ENCODE peak calls at places on chromosomes 16 and 17, in nine cellular contexts. U is CD8-positive, alpha-beta T cell; F is IMR-90; Z is esophagus squamous epithelium; Y is osteoblast; K is AG04450; A is tibial nerve; N is CD4-positive, alpha-beta T cell; B is HCT116. I is an unnamed sample.

GRCh38 chr16:58848662-58849002 is 114.5 kb upstream of the GOT2 start:
- DNase-seq in U (no peak), F (no peak), Z (no peak), Y (no peak), K (no peak), A (no peak), N (no peak), B (no peak), I (no peak)

GRCh38 chr17:78589885-78590284 is 12.7 kb upstream of the DNAH17 start:
- DNase-seq in U (no peak), F (no peak), Z (no peak), Y (peak; percentile 4), K (no peak), A (no peak), N (no peak), B (no peak), I (no peak)

GRCh38 chr17:39487946-39488345 is 26.7 kb downstream of the CDK12 start:
- DNase-seq in U (no peak), F (peak; percentile 25), Z (no peak), Y (no peak), K (no peak), A (no peak), N (no peak), B (no peak), I (no peak)

GRCh38 chr16:85393674-85394510 is 219.2 kb upstream of the GSE1 start:
- DNase-seq in U (peak; percentile 45), F (peak; percentile 40), Z (no peak), Y (peak; percentile 92), K (no peak), A (peak; percentile 31), N (peak; percentile 42), B (no peak), I (no peak)

GRCh38 chr17:29526322-29526721 is 40.5 kb downstream of the ABHD15 start:
- DNase-seq in U (no peak), F (no peak), Z (no peak), Y (no peak), K (no peak), A (no peak), N (no peak), B (no peak), I (no peak)

GRCh38 chr16:86158688-86159360 is 259.9 kb downstream of the IRF8 start:
- DNase-seq in U (no peak), F (peak; percentile 36), Z (no peak), Y (no peak), K (no peak), A (no peak), N (no peak), B (peak; percentile 64), I (no peak)

GRCh38 chr17:50051082-50051576 is 4.8 kb upstream of the ITGA3 start:
- DNase-seq in U (no peak), F (peak; percentile 88), Z (no peak), Y (peak; percentile 95), K (no peak), A (no peak), N (no peak), B (peak; percentile 96), I (no peak)

GRCh38 chr17:44970136-44970737 is 2.1 kb upstream of the C1QL1 start:
- DNase-seq in U (no peak), F (no peak), Z (no peak), Y (peak; percentile 96), K (no peak), A (no peak), N (no peak), B (no peak), I (no peak)

GRCh38 chr16:68744744-68745280 is 7.7 kb downstream of the CDH1 start:
- DNase-seq in U (no peak), F (peak; percentile 5), Z (no peak), Y (peak; percentile 70), K (no peak), A (no peak), N (no peak), B (peak; percentile 88), I (no peak)

GRCh38 chr16:66457888-66458287 is 30.8 kb downstream of the BEAN1 start:
- DNase-seq in U (no peak), F (peak; percentile 5), Z (no peak), Y (peak; percentile 29), K (no peak), A (no peak), N (no peak), B (no peak), I (no peak)

GRCh38 chr17:77501751-77502625 is 361.2 kb downstream of the SEC14L1 start:
- DNase-seq in U (no peak), F (no peak), Z (no peak), Y (peak; percentile 64), K (no peak), A (no peak), N (no peak), B (no peak), I (no peak)

GRCh38 chr17:57886020-57886419 is 36.2 kb upstream of the MRPS23 start:
- DNase-seq in U (no peak), F (no peak), Z (no peak), Y (no peak), K (no peak), A (no peak), N (no peak), B (no peak), I (no peak)

GRCh38 chr17:27091043-27091497 is 202.8 kb upstream of the WSB1 start:
- DNase-seq in U (no peak), F (no peak), Z (no peak), Y (no peak), K (no peak), A (no peak), N (no peak), B (no peak), I (no peak)

DNA sequence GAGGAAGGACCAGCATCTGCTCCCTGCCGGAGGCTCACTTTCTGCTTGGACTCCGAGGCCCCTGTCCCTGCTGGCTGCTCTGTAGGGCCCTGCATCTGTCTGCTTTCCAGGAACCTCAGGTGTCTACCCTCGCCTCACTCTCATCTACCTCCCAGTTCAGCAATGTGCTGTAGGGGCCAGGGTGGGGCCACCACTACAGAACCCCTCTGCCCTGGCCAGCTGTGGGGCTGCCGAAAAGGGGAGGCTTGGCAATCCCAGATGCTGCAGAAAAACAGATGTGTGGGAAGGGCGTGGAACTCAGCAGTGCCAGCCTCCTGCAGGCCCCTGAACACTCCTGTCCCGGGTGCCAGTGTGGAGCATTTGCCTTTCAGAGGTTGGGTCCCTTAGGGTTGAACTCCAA is 80.1 kb upstream of the ZNF469 start:
- DNase-seq in U (no peak), F (no peak), Z (no peak), Y (peak; percentile 30), K (no peak), A (no peak), N (no peak), B (no peak), I (no peak)
- H3K27ac ChIP-seq in U (no peak overlapping the region), F (peak overlapping the region; percentile 95), Z (no peak overlapping the region), Y (no peak overlapping the region), K (peak overlapping the region; percentile 99), A (no peak overlapping the region), N (no peak overlapping the region), B (no peak overlapping the region), I (peak overlapping the region; percentile 68)

DNA sequence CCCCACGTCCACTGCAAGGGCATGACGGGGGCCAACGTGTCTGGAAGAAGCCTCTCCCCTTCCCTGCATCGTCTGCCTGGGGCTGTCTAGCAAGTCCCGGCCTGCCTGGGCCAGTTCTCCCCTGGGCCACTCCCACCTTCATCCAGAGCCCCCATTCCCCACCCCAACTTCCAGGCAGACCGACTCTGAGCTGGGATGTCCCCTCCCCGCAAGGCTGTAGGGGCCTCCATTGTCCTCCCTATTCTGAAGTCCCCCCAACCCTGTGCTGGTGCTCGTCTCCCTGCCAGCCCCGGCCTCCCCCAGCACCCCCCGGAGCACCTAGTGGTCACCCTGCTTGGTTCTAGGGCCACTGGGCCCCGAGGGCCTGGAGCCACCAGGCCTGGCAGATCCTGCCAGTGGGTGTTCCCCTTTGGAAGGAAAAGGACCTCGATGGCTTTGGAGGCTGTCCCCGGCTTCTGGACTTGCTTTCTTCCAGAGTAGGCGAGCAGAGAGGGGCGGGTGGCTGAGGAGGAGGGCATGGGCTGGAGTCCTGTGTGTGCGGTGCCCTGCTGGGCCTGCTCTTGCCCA is 4.8 kb downstream of the GLIS2 start:
- DNase-seq in U (no peak), F (no peak), Z (no peak), Y (peak; percentile 91), K (no peak), A (no peak), N (no peak), B (no peak), I (no peak)
- H3K27ac ChIP-seq in U (no peak overlapping the region), F (no peak overlapping the region), Z (peak overlapping the region; percentile 15), Y (peak overlapping the region; percentile 37), K (no peak overlapping the region), A (peak overlapping the region; percentile 63), N (no peak overlapping the region), B (peak overlapping the region; percentile 12), I (peak overlapping the region; percentile 85)

DNA sequence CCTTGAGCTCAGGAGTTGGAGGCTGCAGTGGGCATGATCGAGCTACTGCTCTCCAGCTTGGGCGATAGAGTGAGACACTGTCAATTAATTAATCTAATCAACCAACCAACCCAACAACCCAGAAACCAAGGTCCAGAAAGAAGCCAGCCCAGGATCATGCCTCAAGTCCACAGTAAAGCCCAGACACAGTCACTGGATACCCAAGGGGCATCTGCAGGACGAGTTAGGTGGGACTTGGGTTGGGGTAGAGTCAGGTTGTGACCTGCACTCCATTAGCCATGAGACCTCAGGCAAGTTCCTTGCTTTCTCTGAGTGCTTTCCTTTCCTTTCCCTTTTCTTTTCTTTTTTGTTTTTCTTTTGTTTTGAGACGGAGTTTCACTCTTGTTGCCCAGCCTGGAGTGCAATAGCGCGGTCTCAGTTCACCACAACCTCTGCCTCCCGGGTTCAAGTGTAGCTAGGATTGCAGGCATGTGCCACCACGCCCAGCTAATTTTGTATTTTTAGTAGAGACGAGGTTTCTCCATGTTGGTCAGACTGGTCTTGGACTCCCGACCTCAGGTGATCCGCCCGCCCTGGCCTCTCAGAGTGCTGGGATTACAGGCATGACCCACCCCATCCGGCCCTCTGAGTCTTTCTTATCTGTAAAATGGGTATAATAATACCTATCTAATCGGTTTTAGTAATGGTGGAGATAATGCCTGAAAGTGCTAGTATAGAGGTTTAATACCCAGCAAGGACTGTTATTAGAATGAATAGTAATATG is 3.5 kb upstream of the HSD17B1 start:
- DNase-seq in U (no peak), F (no peak), Z (no peak), Y (peak; percentile 82), K (no peak), A (no peak), N (no peak), B (no peak), I (no peak)
- H3K27ac ChIP-seq in U (no peak overlapping the region), F (no peak overlapping the region), Z (no peak overlapping the region), Y (no peak overlapping the region), K (no peak overlapping the region), A (no peak overlapping the region), N (no peak overlapping the region), B (no peak overlapping the region), I (no peak overlapping the region)

DNA sequence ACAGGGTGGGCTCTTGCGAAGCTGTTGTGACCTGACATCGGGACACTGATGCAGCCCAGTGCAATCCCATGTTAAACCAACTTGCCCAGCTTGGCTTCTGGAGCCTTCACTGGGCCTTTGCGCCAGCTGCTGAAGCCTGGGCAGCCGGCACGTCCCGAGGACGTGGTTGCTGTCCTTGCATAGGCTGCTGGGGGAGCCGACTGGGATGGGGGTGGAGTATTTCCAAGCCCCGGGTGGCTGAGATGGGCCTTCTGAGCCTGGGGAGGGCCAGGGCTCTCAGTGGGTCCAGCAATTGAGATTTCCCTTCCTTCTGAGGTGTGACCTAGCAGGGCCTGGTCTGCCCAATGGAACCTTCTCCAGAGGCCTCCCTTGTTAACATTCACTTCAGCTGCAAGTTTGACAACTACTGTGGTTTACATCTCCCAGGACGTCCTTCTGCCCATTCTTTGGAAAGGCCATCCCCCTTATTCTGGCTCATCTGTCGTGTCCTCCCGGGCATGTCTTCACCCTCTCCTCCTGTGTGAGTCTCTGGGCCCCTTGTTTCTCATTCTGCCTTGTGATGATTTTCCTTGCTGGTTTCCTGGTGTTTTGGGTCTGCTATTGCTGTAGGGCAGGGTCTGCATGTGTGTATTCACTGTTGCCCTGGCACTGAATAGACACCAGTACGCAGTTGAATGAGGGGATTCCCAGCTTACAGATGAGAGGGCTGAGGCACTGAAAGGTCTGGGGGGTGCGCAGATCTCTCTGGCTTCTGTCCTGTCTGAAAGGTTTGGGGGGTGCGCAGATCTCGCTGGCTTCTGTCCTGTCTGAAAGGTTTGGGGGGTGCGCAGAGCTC is 34.4 kb downstream of the HAPSTR1 start:
- DNase-seq in U (no peak), F (no peak), Z (no peak), Y (peak; percentile 67), K (no peak), A (no peak), N (no peak), B (no peak), I (no peak)
- H3K27ac ChIP-seq in U (no peak overlapping the region), F (no peak overlapping the region), Z (no peak overlapping the region), Y (peak overlapping the region; percentile 28), K (no peak overlapping the region), A (no peak overlapping the region), N (peak overlapping the region; percentile 18), B (peak overlapping the region; percentile 9), I (no peak overlapping the region)

I was measured in vagina.